ENCODE peak calls at places on chromosomes 3 and 15, in six cellular contexts. S is heart left ventricle, G is ovary, E is body of pancreas, H is psoas muscle, D is endothelial cell of umbilical vein. K is an unnamed sample.

GRCh38 chr3:9669720-9670432 is 20.6 kb downstream of the MTMR14 start:
- DNase-seq in S (peak; percentile 56), G (peak; percentile 62), E (peak; percentile 70), H (no peak), D (peak; percentile 84), K (no peak)

GRCh38 chr15:77654975-77655374 is 22.3 kb upstream of the LINGO1 start:
- DNase-seq in S (no peak), G (no peak), E (no peak), H (no peak), D (no peak), K (no peak)

GRCh38 chr3:154324919-154325318 is 632 bp upstream of the DHX36 start:
- DNase-seq in S (no peak), G (no peak), E (no peak), H (no peak), D (no peak), K (no peak)

GRCh38 chr3:182973047-182973446 is 7.3 kb downstream of the DCUN1D1 start:
- DNase-seq in S (no peak), G (no peak), E (no peak), H (no peak), D (no peak), K (no peak)

GRCh38 chr3:11668243-11669232 is 24.8 kb upstream of the VGLL4 start:
- DNase-seq in S (no peak), G (no peak), E (no peak), H (no peak), D (no peak), K (no peak)

GRCh38 chr15:53658827-53659226 is 100.6 kb downstream of the WDR72 start:
- DNase-seq in S (no peak), G (no peak), E (no peak), H (no peak), D (no peak), K (no peak)

GRCh38 chr15:35838422-35839150 is 292.6 kb upstream of the DPH6 start:
- DNase-seq in S (no peak), G (no peak), E (no peak), H (no peak), D (no peak), K (no peak)

GRCh38 chr3:104149154-104149553 is 1217.6 kb upstream of the ALCAM start:
- DNase-seq in S (no peak), G (no peak), E (no peak), H (no peak), D (no peak), K (no peak)

GRCh38 chr3:169923189-169923588 is 11.8 kb downstream of the SAMD7 start:
- DNase-seq in S (peak; percentile 88), G (peak; percentile 33), E (peak; percentile 95), H (peak; percentile 35), D (no peak), K (no peak)

GRCh38 chr3:30453364-30454039 is 152.9 kb upstream of the TGFBR2 start:
- DNase-seq in S (peak; percentile 34), G (no peak), E (no peak), H (no peak), D (no peak), K (no peak)

GRCh38 chr3:189355481-189356201 is 183.9 kb downstream of the TPRG1 start:
- DNase-seq in S (no peak), G (no peak), E (no peak), H (no peak), D (no peak), K (no peak)

GRCh38 chr15:22863356-22863755 is 24.9 kb downstream of the NIPA2 start:
- DNase-seq in S (no peak), G (no peak), E (peak; percentile 54), H (no peak), D (no peak), K (no peak)

GRCh38 chr3:114743746-114744145 is 403.3 kb downstream of the ZBTB20 start:
- DNase-seq in S (no peak), G (no peak), E (no peak), H (no peak), D (no peak), K (no peak)

GRCh38 chr3:24318668-24319287 is 175.9 kb downstream of the THRB start:
- DNase-seq in S (no peak), G (no peak), E (no peak), H (no peak), D (no peak), K (no peak)

GRCh38 chr3:128559486-128560225 is 66.7 kb upstream of the GATA2 start:
- DNase-seq in S (no peak), G (no peak), E (no peak), H (no peak), D (peak; percentile 23), K (no peak)

GRCh38 chr3:74091204-74091603 is 466.5 kb upstream of the PDZRN3 start:
- DNase-seq in S (no peak), G (no peak), E (no peak), H (no peak), D (no peak), K (no peak)

GRCh38 chr3:96478496-96478895 is 335.9 kb upstream of the EPHA6 start:
- DNase-seq in S (no peak), G (no peak), E (no peak), H (no peak), D (no peak), K (no peak)

GRCh38 chr3:177553586-177553985 is 356.3 kb upstream of the TBL1XR1 start:
- DNase-seq in S (no peak), G (no peak), E (no peak), H (no peak), D (no peak), K (no peak)

GRCh38 chr3:24316887-24317383 is 177.7 kb downstream of the THRB start:
- DNase-seq in S (no peak), G (no peak), E (no peak), H (no peak), D (no peak), K (no peak)

GRCh38 chr3:174089592-174089991 is 692.0 kb downstream of the NLGN1 start:
- DNase-seq in S (no peak), G (no peak), E (no peak), H (no peak), D (no peak), K (no peak)

GRCh38 chr3:20747736-20748135 is 561.7 kb upstream of the SGO1 start:
- DNase-seq in S (no peak), G (no peak), E (no peak), H (no peak), D (no peak), K (no peak)

GRCh38 chr3:66822059-66823009 is 175.8 kb upstream of the KBTBD8 start:
- DNase-seq in S (peak; percentile 38), G (peak; percentile 36), E (peak; percentile 78), H (peak; percentile 22), D (peak; percentile 74), K (peak; percentile 61)

GRCh38 chr3:141875893-141876380 is 506 bp upstream of the ATP1B3 start:
- DNase-seq in S (peak; percentile 76), G (peak; percentile 80), E (peak; percentile 41), H (peak; percentile 61), D (peak; percentile 70), K (peak; percentile 71)

GRCh38 chr3:141370065-141370533 is 1.8 kb downstream of the ZBTB38 start:
- DNase-seq in S (peak; percentile 53), G (peak; percentile 59), E (peak; percentile 53), H (no peak), D (peak; percentile 94), K (peak; percentile 39)

GRCh38 chr3:39917060-39917773 is 107.8 kb downstream of the MYRIP start:
- DNase-seq in S (no peak), G (no peak), E (no peak), H (no peak), D (peak; percentile 69), K (no peak)

DNA sequence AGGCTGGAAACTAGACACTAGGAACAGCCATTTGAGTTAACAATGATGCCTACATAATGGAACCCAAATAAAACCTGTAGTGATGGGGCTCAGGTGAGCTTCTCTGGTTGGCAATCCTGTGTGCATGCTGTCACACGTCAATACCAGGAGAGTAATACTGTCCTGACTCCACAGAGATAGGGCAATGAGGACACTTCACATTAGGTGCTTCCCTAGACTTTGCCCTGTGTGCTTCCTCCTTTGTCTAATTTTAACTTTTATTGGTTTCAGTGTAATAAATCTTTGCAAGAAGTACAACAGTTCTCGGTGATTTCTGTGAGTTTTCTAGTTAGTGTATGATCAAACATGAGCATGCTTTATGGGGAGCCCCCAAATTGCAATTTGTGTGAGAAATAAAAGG is 281.8 kb upstream of the ARRDC4 start:
- DNase-seq in S (no peak), G (no peak), E (no peak), H (no peak), D (no peak), K (no peak)
- H3K4me1 ChIP-seq in S (no peaks in the 10 kb centered on the region), G (no peaks in the 10 kb centered on the region), E (no peaks in the 10 kb centered on the region), H (no peaks in the 10 kb centered on the region), D (no peaks in the 10 kb centered on the region), K (no peaks in the 10 kb centered on the region)

DNA sequence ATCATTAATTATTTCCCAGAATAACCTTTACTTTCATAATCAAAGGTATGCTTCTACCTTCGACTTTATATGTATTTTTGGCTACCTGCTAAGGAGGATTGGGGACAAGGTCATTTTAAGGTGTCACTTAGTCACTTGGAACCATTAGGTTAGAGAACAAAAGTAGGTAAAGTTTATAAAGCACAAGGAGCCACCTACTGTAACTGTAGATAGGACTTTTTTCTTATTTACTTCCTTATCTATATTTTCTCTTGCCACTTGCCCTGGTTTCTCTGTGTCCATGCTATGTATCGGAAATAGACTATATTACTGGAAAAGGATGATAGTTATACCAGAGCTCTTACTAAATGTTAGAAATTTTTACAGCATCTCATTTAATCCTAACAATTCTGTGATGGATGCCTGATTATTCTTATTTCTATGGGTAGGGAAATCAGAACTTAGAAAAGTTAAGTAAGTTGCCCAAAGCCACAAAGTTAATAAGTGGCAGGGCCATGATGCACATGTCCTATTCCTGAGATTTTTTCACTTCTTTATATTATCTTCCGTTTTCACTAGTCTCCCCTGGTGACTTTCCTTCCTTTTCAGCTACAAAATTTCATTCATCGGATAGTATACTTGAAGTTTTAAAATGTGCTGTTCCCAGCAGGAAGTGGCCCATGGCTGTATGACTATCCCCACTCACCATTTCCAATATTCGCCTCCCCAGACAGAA is 132.5 kb downstream of the CMSS1 start:
- DNase-seq in S (no peak), G (no peak), E (no peak), H (no peak), D (no peak), K (no peak)
- H3K9me3 ChIP-seq in S (no peaks in the 10 kb centered on the region), G (no peaks in the 10 kb centered on the region), E (no peaks in the 10 kb centered on the region), H (no peaks in the 10 kb centered on the region), D (no peaks in the 10 kb centered on the region), K (no peaks in the 10 kb centered on the region)

GRCh38 chr3:5212625-5213573 is 25.4 kb downstream of the EDEM1 start:
- DNase-seq in S (no peak), G (no peak), E (no peak), H (no peak), D (no peak), K (no peak)

GRCh38 chr3:5217824-5218595 is 30.5 kb downstream of the EDEM1 start:
- DNase-seq in S (no peak), G (peak; percentile 37), E (no peak), H (no peak), D (no peak), K (no peak)

GRCh38 chr3:5214352-5214751 is 26.8 kb downstream of the EDEM1 start:
- DNase-seq in S (no peak), G (no peak), E (no peak), H (no peak), D (no peak), K (no peak)

GRCh38 chr3:5210926-5211325 is 23.4 kb downstream of the EDEM1 start:
- DNase-seq in S (no peak), G (no peak), E (no peak), H (no peak), D (no peak), K (no peak)

GRCh38 chr3:5213574-5213966 is 26.1 kb downstream of the EDEM1 start:
- DNase-seq in S (no peak), G (no peak), E (no peak), H (no peak), D (no peak), K (no peak)
- H3K27ac ChIP-seq in S (no peak overlapping the region), G (no peak overlapping the region), E (no peak overlapping the region), H (no peak overlapping the region), D (no peak overlapping the region), K (no peak overlapping the region)

GRCh38 chr15:40368701-40369473 is 10.9 kb downstream of the DISP2 start:
- DNase-seq in S (no peak), G (no peak), E (no peak), H (no peak), D (no peak), K (no peak)
- H3K4me1 ChIP-seq in S (peaks cover 25% of the 10 kb centered on the region), G (peaks cover 3% of the 10 kb centered on the region), E (peaks cover 18% of the 10 kb centered on the region), H (peaks cover 18% of the 10 kb centered on the region), D (peaks cover 15% of the 10 kb centered on the region), K (peaks cover 14% of the 10 kb centered on the region)

K was measured in effector memory CD4-positive, alpha-beta T cell.